ENCODE peak calls at places on chromosomes 13 and 19, in eight cellular contexts. B is right lobe of liver, S is IMR-90, K is adrenal gland, E is Peyer's patch, U is uterus, Z is endothelial cell of umbilical vein, J is sigmoid colon. G is an unnamed sample.
A peak's percentile ranks its signal among the peaks of the same experiment; 100 is the strongest.

GRCh38 chr19:13016628-13017305 is 21.5 kb downstream of the NFIX start:
- DNase-seq in K (no peak), U (peak; percentile 25), B (no peak), Z (no peak), S (no peak), E (no peak), J (no peak), G (no peak)

GRCh38 chr19:49691243-49692101 is 556 bp downstream of the CPT1C start:
- DNase-seq in Z (peak; percentile 76), B (no peak), J (no peak), U (peak; percentile 64), E (no peak), S (peak; percentile 70), K (peak; percentile 49), G (no peak)

GRCh38 chr13:80083516-80084085 is 257.3 kb downstream of the SPRY2 start:
- DNase-seq in J (no peak), S (peak; percentile 5), B (no peak), U (no peak), K (no peak), E (no peak), Z (peak; percentile 62), G (no peak)

GRCh38 chr13:77698211-77699058 is 948 bp downstream of the SLAIN1 start:
- DNase-seq in S (no peak), U (peak; percentile 16), Z (peak; percentile 31), J (peak; percentile 62), B (peak; percentile 58), K (peak; percentile 46), E (peak; percentile 70), G (no peak)

GRCh38 chr13:99018418-99019180 is 40.7 kb upstream of the DOCK9 start:
- DNase-seq in S (peak; percentile 68), E (no peak), U (no peak), B (no peak), J (no peak), Z (no peak), K (no peak), G (peak; percentile 14)

GRCh38 chr13:96848275-96848674 is 146.0 kb downstream of the OXGR1 start:
- DNase-seq in E (no peak), Z (no peak), J (no peak), S (no peak), B (no peak), K (no peak), U (no peak), G (no peak)

GRCh38 chr13:67932991-67933390 is 702.9 kb upstream of the PCDH9 start:
- DNase-seq in Z (no peak), J (no peak), B (no peak), U (no peak), E (no peak), S (no peak), K (no peak), G (no peak)

GRCh38 chr19:2551172-2551863 is 75.4 kb downstream of the GADD45B start:
- DNase-seq in K (no peak), Z (no peak), S (no peak), U (no peak), B (peak; percentile 13), J (peak; percentile 63), E (no peak), G (no peak)

GRCh38 chr19:57689750-57690149 is 8.0 kb downstream of the ZNF551 start:
- DNase-seq in J (peak; percentile 2), U (no peak), K (no peak), B (no peak), E (no peak), Z (no peak), S (no peak), G (no peak)

GRCh38 chr19:17294051-17294891 is 9.0 kb downstream of the ABHD8 start:
- DNase-seq in K (peak; percentile 46), J (no peak), Z (no peak), E (peak; percentile 65), B (no peak), S (no peak), U (no peak), G (peak; percentile 70)

GRCh38 chr19:33887891-33888290 is 91.2 kb downstream of the KCTD15 start:
- DNase-seq in E (no peak), S (no peak), K (no peak), Z (no peak), J (no peak), U (no peak), B (no peak), G (no peak)

GRCh38 chr13:35866801-35867200 is 264.4 kb downstream of the DCLK1 start:
- DNase-seq in B (no peak), J (no peak), Z (no peak), E (no peak), K (no peak), U (no peak), S (no peak), G (no peak)

GRCh38 chr19:3357731-3358391 is 8.5 kb upstream of the NFIC start:
- DNase-seq in S (no peak), B (no peak), E (no peak), K (peak; percentile 49), U (peak; percentile 46), Z (no peak), J (peak; percentile 81), G (no peak)

GRCh38 chr19:38713227-38713649 is 31.0 kb downstream of the CAPN12 start:
- DNase-seq in B (peak; percentile 93), E (no peak), S (peak; percentile 56), Z (no peak), U (peak; percentile 80), K (peak; percentile 91), J (peak; percentile 89), G (no peak)

GRCh38 chr19:31548941-31549340 is 199.7 kb upstream of the TSHZ3 start:
- DNase-seq in U (no peak), J (peak; percentile 27), Z (no peak), K (peak; percentile 24), S (peak; percentile 44), E (no peak), B (no peak), G (no peak)

GRCh38 chr13:72886272-72887062 is 104.5 kb downstream of the PIBF1 start:
- DNase-seq in E (no peak), S (peak; percentile 30), B (no peak), Z (no peak), J (no peak), U (no peak), K (no peak), G (no peak)

GRCh38 chr19:29275266-29275665 is 62.3 kb upstream of the UQCRFS1 start:
- DNase-seq in U (no peak), Z (no peak), S (no peak), K (no peak), J (peak; percentile 17), E (no peak), B (no peak), G (no peak)

GRCh38 chr19:20367811-20368294 is 197.7 kb downstream of the ZNF737 start:
- DNase-seq in U (no peak), Z (no peak), E (no peak), J (no peak), S (no peak), K (no peak), B (no peak), G (no peak)

GRCh38 chr13:66673401-66673800 is 556.7 kb downstream of the PCDH9 start:
- DNase-seq in Z (no peak), B (no peak), U (no peak), S (peak; percentile 42), E (no peak), K (no peak), J (no peak), G (no peak)

GRCh38 chr13:23656637-23657036 is 86.4 kb downstream of the TNFRSF19 start:
- DNase-seq in E (no peak), Z (peak; percentile 48), J (no peak), S (peak; percentile 98), B (no peak), U (no peak), K (no peak), G (no peak)

GRCh38 chr19:9075064-9075964 is 11.5 kb upstream of the OR1M1 start:
- DNase-seq in K (peak; percentile 91), B (no peak), Z (peak; percentile 94), E (peak; percentile 66), U (peak; percentile 96), S (peak; percentile 83), J (peak; percentile 90), G (peak; percentile 93)

GRCh38 chr19:46131485-46132143 is 7.1 kb upstream of the IGFL3 start:
- DNase-seq in U (no peak), J (no peak), Z (peak; percentile 32), E (no peak), B (no peak), K (no peak), S (no peak), G (peak; percentile 14)
- H3K27ac ChIP-seq in U (peak overlapping the region; percentile 91), J (peak overlapping the region; percentile 76), Z (peak overlapping the region; percentile 79), E (no peak overlapping the region), B (no peak overlapping the region), K (no peak overlapping the region), S (peak overlapping the region; percentile 31), G (no peak overlapping the region)

DNA sequence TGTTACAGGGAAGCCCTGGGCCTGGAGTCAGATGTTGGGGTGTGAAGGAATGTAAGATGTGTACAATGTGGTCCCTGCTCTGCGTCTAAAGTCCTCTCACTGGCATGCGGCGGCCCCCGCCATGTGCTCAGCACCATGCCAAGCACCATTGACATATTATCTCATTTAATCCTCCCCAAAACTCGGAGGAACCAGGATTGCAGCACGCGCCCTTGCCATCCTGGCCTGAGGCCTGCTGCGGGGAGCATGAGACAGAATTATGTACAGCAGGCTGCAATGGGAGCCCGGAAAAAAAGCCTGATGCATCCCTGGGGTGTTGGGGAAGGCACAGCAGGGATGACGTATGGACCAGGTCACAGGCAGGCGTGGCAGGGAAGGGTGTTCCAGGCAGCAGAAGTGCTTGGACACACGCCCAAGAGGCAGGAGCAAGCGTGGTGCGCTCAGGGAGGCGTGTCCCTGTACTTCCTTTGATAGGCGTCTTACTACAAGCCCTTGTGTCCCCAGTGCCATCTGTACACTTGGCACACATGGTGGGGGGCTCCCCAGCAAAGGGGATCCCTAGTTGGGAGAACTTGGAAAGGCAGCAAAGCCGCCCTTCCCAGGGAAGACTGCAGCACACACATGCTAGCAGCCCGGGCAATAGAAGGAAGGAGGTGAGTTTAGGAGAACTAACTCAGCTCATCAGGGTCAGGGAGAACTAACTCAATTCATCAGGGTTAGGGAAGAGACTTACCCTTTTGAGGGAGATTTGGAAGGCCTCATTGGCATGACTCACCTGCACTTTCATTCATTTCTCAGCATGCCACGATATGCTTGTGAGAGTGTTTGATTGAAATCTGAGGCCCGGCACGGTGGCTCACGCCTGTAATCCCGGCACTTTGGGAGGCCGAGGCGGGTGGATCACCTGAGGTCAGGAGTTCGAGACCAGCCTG is 3.5 kb downstream of the EVI5L start:
- DNase-seq in B (no peak), S (peak; percentile 33), J (no peak), U (no peak), Z (no peak), K (peak; percentile 69), E (peak; percentile 91), G (no peak)
- TF ChIP-seq POLR2A in B (no peak), S (no peak), J (no peak), U (no peak), Z (no peak), K (no peak), E (no peak), G (no peak)

DNA sequence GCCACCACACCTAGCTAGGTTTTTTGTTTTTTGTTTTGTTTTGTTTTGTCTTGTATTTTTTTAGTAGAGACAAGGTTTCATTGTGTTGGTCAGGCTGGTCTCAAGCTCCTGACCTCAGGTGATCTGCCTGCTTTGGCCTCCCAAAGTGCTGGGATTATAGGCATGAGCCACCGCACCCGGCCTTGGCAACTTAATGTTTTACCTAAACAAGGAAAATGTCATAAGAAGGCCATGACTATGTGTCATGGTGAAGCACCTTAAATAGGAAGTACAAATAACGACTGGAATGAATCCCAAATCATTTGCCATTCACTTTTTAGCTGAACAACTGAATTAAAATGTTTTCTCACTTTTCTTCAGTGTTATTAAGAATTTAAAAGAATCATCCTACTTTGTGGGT is 465.2 kb downstream of the KCTD12 start:
- DNase-seq in S (no peak), E (no peak), Z (no peak), K (no peak), B (no peak), U (no peak), J (no peak), G (no peak)
- H3K4me1 ChIP-seq in S (no peaks in the 10 kb centered on the region), E (no peaks in the 10 kb centered on the region), Z (peaks cover under 1% of the 10 kb centered on the region), K (no peaks in the 10 kb centered on the region), B (no peaks in the 10 kb centered on the region), U (no peaks in the 10 kb centered on the region), J (no peaks in the 10 kb centered on the region), G (peaks cover 3% of the 10 kb centered on the region)

GRCh38 chr13:110062077-110062776 is 244.7 kb downstream of the COL4A1 start:
- DNase-seq in Z (no peak), J (no peak), E (no peak), K (no peak), B (peak; percentile 92), U (no peak), S (peak; percentile 20), G (no peak)
- H3K27ac ChIP-seq in Z (no peak overlapping the region), J (no peak overlapping the region), E (no peak overlapping the region), K (no peak overlapping the region), B (peak overlapping the region; percentile 90), U (no peak overlapping the region), S (no peak overlapping the region), G (no peak overlapping the region)